ENCODE peak calls at places on chromosomes 1 and 21, in nine cellular contexts. D, H, R, I, Z, S, F, T and V are unnamed samples.

GRCh38 chr1:150973258-150973825 is 1.3 kb downstream of the CERS2 start:
- DNase-seq in D (peak), H (no peak), R (no peak), I (no peak), Z (no peak), S (no peak), F (no peak), T (peak), V (no peak)

GRCh38 chr1:160607051-160608032 is 28.0 kb upstream of the CD84 start:
- DNase-seq in D (peak), H (peak), R (peak), I (no peak), Z (peak), S (peak), F (no peak), T (peak), V (peak)

GRCh38 chr21:42571391-42572150 is 57.9 kb downstream of the SLC37A1 start:
- DNase-seq in D (no peak), H (no peak), R (peak), I (no peak), Z (peak), S (no peak), F (peak), T (no peak), V (no peak)

GRCh38 chr1:116807871-116808450 is 53.7 kb downstream of the CD2 start:
- DNase-seq in D (no peak), H (peak), R (no peak), I (no peak), Z (no peak), S (peak), F (no peak), T (no peak), V (no peak)

GRCh38 chr1:209398330-209398991 is 185.1 kb upstream of the CAMK1G start:
- DNase-seq in D (no peak), H (no peak), R (no peak), I (no peak), Z (peak), S (no peak), F (no peak), T (peak), V (no peak)

GRCh38 chr21:20856926-20857325 is 141.3 kb upstream of the NCAM2 start:
- DNase-seq in D (no peak), H (no peak), R (no peak), I (no peak), Z (no peak), S (peak), F (no peak), T (no peak), V (no peak)

GRCh38 chr1:213244664-213245091 is 193.6 kb downstream of the RPS6KC1 start:
- DNase-seq in D (peak), H (peak), R (no peak), I (no peak), Z (no peak), S (no peak), F (no peak), T (peak), V (no peak)

GRCh38 chr1:240528566-240528965 is 83.4 kb downstream of the GREM2 start:
- DNase-seq in D (no peak), H (no peak), R (no peak), I (no peak), Z (no peak), S (no peak), F (no peak), T (no peak), V (no peak)

GRCh38 chr1:42153598-42153995 is 387 bp downstream of the GUCA2B start:
- DNase-seq in D (no peak), H (no peak), R (no peak), I (no peak), Z (no peak), S (no peak), F (no peak), T (no peak), V (no peak)

GRCh38 chr1:67371681-67372080 is 58.5 kb downstream of the SERBP1 start:
- DNase-seq in D (no peak), H (no peak), R (no peak), I (no peak), Z (no peak), S (no peak), F (no peak), T (peak), V (no peak)

GRCh38 chr1:39317910-39318633 is 113.6 kb downstream of the MACF1 start:
- DNase-seq in D (no peak), H (no peak), R (no peak), I (no peak), Z (no peak), S (no peak), F (no peak), T (no peak), V (no peak)

GRCh38 chr1:39452540-39452939 is 38.9 kb upstream of the BMP8A start:
- DNase-seq in D (no peak), H (no peak), R (no peak), I (no peak), Z (no peak), S (no peak), F (no peak), T (no peak), V (no peak)

GRCh38 chr1:23562138-23562819 is 3.0 kb upstream of the ID3 start:
- DNase-seq in D (peak), H (peak), R (no peak), I (peak), Z (peak), S (peak), F (peak), T (peak), V (peak)

GRCh38 chr1:23977854-23978191 is 2.3 kb downstream of the SRSF10 start:
- DNase-seq in D (no peak), H (no peak), R (no peak), I (no peak), Z (no peak), S (no peak), F (no peak), T (peak), V (no peak)

GRCh38 chr1:152907686-152908601 is at the start of gene IVL:
- DNase-seq in D (no peak), H (no peak), R (no peak), I (no peak), Z (peak), S (no peak), F (no peak), T (peak), V (no peak)

GRCh38 chr21:33268392-33268735 is 2.2 kb downstream of the IL10RB start:
- DNase-seq in D (no peak), H (no peak), R (no peak), I (no peak), Z (no peak), S (no peak), F (no peak), T (no peak), V (no peak)

GRCh38 chr1:67966666-67967009 is 83.8 kb downstream of the DIRAS3 start:
- DNase-seq in D (no peak), H (no peak), R (no peak), I (no peak), Z (no peak), S (no peak), F (no peak), T (no peak), V (no peak)